ENCODE peak calls at places on chromosomes 11 and 22, in ten cellular contexts. Q is A549, B is GM12865, W is stomach, F is BJ, U is neural crest cell, S is ovary, L is left ventricle myocardium inferior, R is H9, P is cardiac fibroblast. C is an unnamed sample.

GRCh38 chr11:134452026-134452848 is 40.2 kb upstream of the B3GAT1 start:
- DNase-seq in Q (no peak), B (no peak), W (no peak), F (no peak), U (no peak), S (no peak), L (no peak), R (no peak), P (no peak), C (no peak)

GRCh38 chr11:5719703-5720495 is 16.3 kb upstream of the OR56B1 start:
- DNase-seq in Q (no peak), B (no peak), W (no peak), F (no peak), U (no peak), S (no peak), L (no peak), R (no peak), P (no peak), C (no peak)

GRCh38 chr11:130738618-130739017 is 177.7 kb downstream of the SNX19 start:
- DNase-seq in Q (no peak), B (no peak), W (no peak), F (peak; percentile 68), U (no peak), S (no peak), L (no peak), R (no peak), P (no peak), C (no peak)

GRCh38 chr22:36334081-36334831 is 53.5 kb downstream of the MYH9 start:
- DNase-seq in Q (no peak), B (no peak), W (no peak), F (no peak), U (no peak), S (no peak), L (peak; percentile 61), R (peak; percentile 79), P (no peak), C (no peak)

GRCh38 chr11:28140689-28141455 is 32.7 kb downstream of the METTL15 start:
- DNase-seq in Q (no peak), B (no peak), W (no peak), F (no peak), U (no peak), S (no peak), L (no peak), R (no peak), P (no peak), C (no peak)

GRCh38 chr11:108713076-108713790 is 48.4 kb downstream of the DDX10 start:
- DNase-seq in Q (no peak), B (peak; percentile 41), W (no peak), F (no peak), U (no peak), S (no peak), L (no peak), R (no peak), P (peak; percentile 55), C (no peak)

GRCh38 chr11:10490398-10491232 is 35.6 kb downstream of the AMPD3 start:
- DNase-seq in Q (peak; percentile 91), B (no peak), W (peak; percentile 68), F (peak; percentile 87), U (no peak), S (peak; percentile 81), L (peak; percentile 50), R (peak; percentile 27), P (peak; percentile 92), C (peak; percentile 91)

GRCh38 chr11:61567286-61568061 is 13.4 kb downstream of the SYT7 start:
- DNase-seq in Q (peak; percentile 92), B (peak; percentile 77), W (peak; percentile 80), F (no peak), U (peak; percentile 94), S (peak; percentile 76), L (peak; percentile 78), R (peak; percentile 89), P (peak; percentile 85), C (peak; percentile 81)

GRCh38 chr22:36379593-36380361 is 8.0 kb downstream of the MYH9 start:
- DNase-seq in Q (no peak), B (peak; percentile 75), W (no peak), F (no peak), U (no peak), S (no peak), L (no peak), R (no peak), P (no peak), C (no peak)

GRCh38 chr22:37972527-37972926 is 11.8 kb downstream of the SOX10 start:
- DNase-seq in Q (no peak), B (no peak), W (no peak), F (no peak), U (no peak), S (no peak), L (no peak), R (no peak), P (no peak), C (no peak)

GRCh38 chr11:12539570-12539969 is 134.7 kb upstream of the TEAD1 start:
- DNase-seq in Q (no peak), B (no peak), W (no peak), F (peak; percentile 83), U (no peak), S (no peak), L (no peak), R (no peak), P (peak; percentile 78), C (peak; percentile 11)

GRCh38 chr11:115720537-115721308 is 216.5 kb upstream of the CADM1 start:
- DNase-seq in Q (no peak), B (peak; percentile 18), W (no peak), F (no peak), U (no peak), S (no peak), L (no peak), R (no peak), P (no peak), C (no peak)

GRCh38 chr11:28243596-28243995 is 135.4 kb downstream of the METTL15 start:
- DNase-seq in Q (no peak), B (no peak), W (no peak), F (no peak), U (no peak), S (no peak), L (no peak), R (no peak), P (no peak), C (no peak)

DNA sequence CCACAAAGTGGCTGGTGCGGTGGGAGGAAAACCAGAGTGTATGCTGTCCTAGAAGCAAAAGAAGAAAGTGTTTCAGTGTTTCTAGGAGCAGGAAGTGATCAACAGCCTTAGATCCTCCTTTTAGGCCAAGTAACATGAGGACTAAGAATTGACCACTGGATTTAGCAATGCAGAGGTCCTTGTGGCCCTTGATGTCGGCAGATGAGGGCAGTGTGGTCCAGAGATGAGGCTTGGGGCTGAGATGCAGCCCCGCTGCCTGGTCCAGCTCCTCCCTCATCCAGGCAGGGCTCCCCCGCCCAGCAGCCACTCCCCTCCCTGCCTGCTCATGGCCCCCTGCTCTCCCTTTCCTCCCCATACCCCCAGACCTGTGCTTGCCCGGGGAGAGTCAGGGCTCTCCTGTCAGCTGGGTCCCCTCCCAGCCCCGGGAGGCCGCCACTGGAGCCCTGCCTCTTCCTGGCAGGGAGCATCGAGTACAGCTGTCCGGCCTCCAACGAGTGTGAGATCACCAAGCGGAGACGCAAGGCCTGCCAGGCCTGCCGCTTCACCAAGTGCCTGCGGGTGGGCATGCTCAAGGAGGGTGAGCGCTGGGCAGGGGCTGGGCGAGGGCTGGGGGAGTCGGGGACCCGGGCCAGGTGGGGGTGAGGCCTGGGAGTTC is 3.7 kb downstream of the TRMT112 start:
- DNase-seq in Q (no peak), B (no peak), W (no peak), F (no peak), U (no peak), S (no peak), L (peak; percentile 69), R (no peak), P (peak; percentile 60), C (no peak)
- TF ChIP-seq CTCF in Q (no peak), B (no peak), W (no peak), F (no peak), U (no peak), S (no peak), L (no peak), R (no peak), P (no peak), C (no peak)

GRCh38 chr11:43503417-43503816 is 144.7 kb downstream of the TTC17 start:
- DNase-seq in Q (no peak), B (no peak), W (no peak), F (no peak), U (no peak), S (no peak), L (no peak), R (no peak), P (no peak), C (no peak)
- TF ChIP-seq CTCF in Q (no peak), B (no peak), W (no peak), F (peak; percentile 8), U (no peak), S (no peak), L (no peak), R (peak; percentile 39), P (peak; percentile 29), C (no peak)

DNA sequence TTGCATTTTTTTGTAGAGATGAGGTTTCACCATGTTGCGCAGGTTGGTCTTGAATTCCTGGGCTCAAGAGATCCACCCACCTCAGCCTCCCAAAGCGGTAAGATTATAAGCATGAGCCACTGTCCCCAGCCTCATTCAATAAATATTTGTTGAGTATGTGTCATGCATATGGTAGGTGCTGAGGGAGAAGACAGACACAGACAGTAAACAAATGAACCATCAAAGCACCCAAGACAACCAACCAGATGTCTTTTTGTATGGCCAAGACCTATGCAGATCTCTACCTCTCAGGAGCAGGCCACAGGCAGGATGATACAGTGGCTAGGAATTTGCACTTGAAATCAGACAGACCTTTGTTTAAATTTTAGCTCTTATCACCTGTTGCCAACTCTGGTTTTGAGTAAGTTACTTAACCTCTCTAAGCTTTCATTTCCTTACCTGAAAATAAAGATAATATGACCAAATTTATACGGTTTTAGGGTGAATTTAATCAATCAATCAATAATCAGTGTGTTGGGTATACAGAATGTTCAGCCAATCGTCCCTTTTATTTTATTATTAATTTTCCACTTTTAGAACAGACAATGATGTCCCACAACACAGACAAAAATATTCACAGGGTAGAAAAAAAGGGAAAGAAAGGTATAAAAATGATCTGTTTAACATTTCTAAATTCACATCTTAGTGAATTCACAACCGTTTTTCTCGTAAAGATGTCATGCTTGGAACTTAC is 128.2 kb downstream of the SGSM3 start:
- DNase-seq in Q (peak; percentile 80), B (peak; percentile 62), W (no peak), F (peak; percentile 86), U (no peak), S (no peak), L (no peak), R (no peak), P (peak; percentile 54), C (no peak)
- TF ChIP-seq CTCF in Q (no peak), B (no peak), W (no peak), F (no peak), U (no peak), S (no peak), L (no peak), R (no peak), P (no peak), C (no peak)

GRCh38 chr11:118597556-118597955 is 9.9 kb upstream of the PHLDB1 start:
- DNase-seq in Q (no peak), B (no peak), W (peak; percentile 21), F (no peak), U (no peak), S (no peak), L (no peak), R (no peak), P (no peak), C (no peak)

GRCh38 chr11:118592616-118593367 is 14.6 kb upstream of the PHLDB1 start:
- DNase-seq in Q (no peak), B (no peak), W (peak; percentile 1), F (no peak), U (no peak), S (no peak), L (no peak), R (no peak), P (no peak), C (no peak)

GRCh38 chr11:118596226-118596625 is 11.2 kb upstream of the PHLDB1 start:
- DNase-seq in Q (no peak), B (no peak), W (no peak), F (no peak), U (no peak), S (no peak), L (no peak), R (no peak), P (no peak), C (no peak)
- TF ChIP-seq CTCF in Q (no peak), B (no peak), W (no peak), F (no peak), U (no peak), S (no peak), L (no peak), R (no peak), P (no peak), C (no peak)

C was measured in uterus.